ENCODE peak calls at places on chromosomes 6 and 20, in five cellular contexts. U is HepG2, T is colonic mucosa, C is HCT116, Z is cardiac muscle cell. H is an unnamed sample.

GRCh38 chr6:45896783-45897441 is 118.7 kb downstream of the CLIC5 start:
- DNase-seq in U (no peak), T (no peak), Z (peak; percentile 69), C (no peak), H (no peak)

GRCh38 chr6:52155791-52156576 is 30.2 kb upstream of the IL17A start:
- DNase-seq in C (no peak), U (no peak), T (no peak), Z (no peak), H (no peak)

GRCh38 chr6:79798841-79799240 is 148.5 kb downstream of the ELOVL4 start:
- DNase-seq in U (no peak), T (no peak), C (no peak), Z (no peak), H (no peak)

GRCh38 chr20:37539956-37540455 is 12.3 kb upstream of the BLCAP start:
- DNase-seq in C (no peak), Z (no peak), T (no peak), U (no peak), H (no peak)

GRCh38 chr20:34016736-34017135 is 23.0 kb downstream of the RALY start:
- DNase-seq in Z (no peak), T (no peak), C (no peak), U (no peak), H (no peak)

GRCh38 chr6:14874975-14875677 is 370.7 kb upstream of the JARID2 start:
- DNase-seq in Z (no peak), C (no peak), U (no peak), T (no peak), H (no peak)

GRCh38 chr6:5713519-5713918 is 293.2 kb downstream of the NRN1 start:
- DNase-seq in C (no peak), Z (no peak), U (peak; percentile 95), T (peak; percentile 11), H (no peak)

GRCh38 chr6:33314943-33315752 is 1.3 kb upstream of the TAPBP start:
- DNase-seq in U (no peak), C (no peak), T (peak; percentile 86), Z (peak; percentile 20), H (no peak)

GRCh38 chr6:47822856-47823554 is 41.2 kb downstream of the OPN5 start:
- DNase-seq in Z (no peak), T (no peak), C (no peak), U (no peak), H (no peak)

GRCh38 chr6:134707342-134707982 is 242.4 kb downstream of the ALDH8A1 start:
- DNase-seq in C (no peak), T (no peak), Z (peak; percentile 69), U (peak; percentile 80), H (no peak)

GRCh38 chr6:25962368-25963127 is at the start of gene TRIM38:
- DNase-seq in C (peak; percentile 54), T (peak; percentile 90), Z (peak; percentile 95), U (peak; percentile 74), H (peak; percentile 63)

GRCh38 chr6:113328886-113329381 is 528.2 kb upstream of the MARCKS start:
- DNase-seq in Z (peak; percentile 92), U (no peak), C (no peak), T (no peak), H (no peak)

GRCh38 chr6:167764215-167764614 is 62.5 kb upstream of the AFDN start:
- DNase-seq in T (no peak), C (no peak), Z (no peak), U (no peak), H (no peak)

GRCh38 chr20:51541189-51542032 is 1.1 kb downstream of the NFATC2 start:
- DNase-seq in T (peak; percentile 82), U (peak; percentile 87), C (no peak), Z (peak; percentile 80), H (peak; percentile 81)

GRCh38 chr20:40359127-40359892 is 329.7 kb downstream of the MAFB start:
- DNase-seq in T (no peak), U (no peak), C (no peak), Z (no peak), H (no peak)

GRCh38 chr6:121826156-121826810 is 390.8 kb downstream of the GJA1 start:
- DNase-seq in T (no peak), C (peak; percentile 72), Z (peak; percentile 82), U (no peak), H (no peak)

GRCh38 chr6:131548441-131548840 is 24.6 kb upstream of the ARG1 start:
- DNase-seq in T (no peak), C (no peak), Z (no peak), U (no peak), H (no peak)

GRCh38 chr6:131954775-131955107 is 3.6 kb upstream of the CCN2 start:
- DNase-seq in Z (peak; percentile 99), T (peak; percentile 83), C (no peak), U (peak; percentile 68), H (no peak)

GRCh38 chr20:8216375-8217200 is 84.5 kb downstream of the PLCB1 start:
- DNase-seq in U (no peak), Z (no peak), T (no peak), C (no peak), H (no peak)

GRCh38 chr6:134437376-134437775 is 119.5 kb upstream of the SGK1 start:
- DNase-seq in C (no peak), U (no peak), T (no peak), Z (peak; percentile 20), H (no peak)

GRCh38 chr6:129416337-129416990 is 293.5 kb downstream of the ARHGAP18 start:
- DNase-seq in Z (no peak), C (no peak), U (no peak), T (no peak), H (no peak)

GRCh38 chr6:146850238-146850896 is 251.6 kb downstream of the ADGB start:
- DNase-seq in T (no peak), Z (peak; percentile 80), C (no peak), U (no peak), H (no peak)

GRCh38 chr20:31857861-31858835 is 12.2 kb downstream of the DUSP15 start:
- DNase-seq in T (no peak), C (no peak), Z (no peak), U (no peak), H (no peak)

GRCh38 chr6:18424201-18424600 is 37.1 kb downstream of the RNF144B start:
- DNase-seq in C (no peak), T (no peak), Z (no peak), U (no peak), H (no peak)

GRCh38 chr20:7193681-7194080 is 426.2 kb downstream of the BMP2 start:
- DNase-seq in T (no peak), C (no peak), Z (no peak), U (no peak), H (no peak)

GRCh38 chr20:38477747-38478146 is 5.1 kb downstream of the RALGAPB start:
- DNase-seq in Z (no peak), T (no peak), C (no peak), U (no peak), H (no peak)

GRCh38 chr6:35247642-35248231 is 11.8 kb upstream of the ZNF76 start:
- DNase-seq in Z (no peak), U (no peak), C (no peak), T (no peak), H (no peak)

GRCh38 chr20:23490817-23491216 is at the start of gene CST8:
- DNase-seq in T (no peak), U (no peak), C (no peak), Z (no peak), H (no peak)

GRCh38 chr6:25537349-25538018 is 114.5 kb upstream of the SCGN start:
- DNase-seq in C (no peak), T (no peak), Z (peak; percentile 76), U (no peak), H (no peak)

GRCh38 chr20:48656661-48657211 is 171.1 kb downstream of the PREX1 start:
- DNase-seq in Z (no peak), C (peak; percentile 10), U (peak; percentile 66), T (no peak), H (no peak)

DNA sequence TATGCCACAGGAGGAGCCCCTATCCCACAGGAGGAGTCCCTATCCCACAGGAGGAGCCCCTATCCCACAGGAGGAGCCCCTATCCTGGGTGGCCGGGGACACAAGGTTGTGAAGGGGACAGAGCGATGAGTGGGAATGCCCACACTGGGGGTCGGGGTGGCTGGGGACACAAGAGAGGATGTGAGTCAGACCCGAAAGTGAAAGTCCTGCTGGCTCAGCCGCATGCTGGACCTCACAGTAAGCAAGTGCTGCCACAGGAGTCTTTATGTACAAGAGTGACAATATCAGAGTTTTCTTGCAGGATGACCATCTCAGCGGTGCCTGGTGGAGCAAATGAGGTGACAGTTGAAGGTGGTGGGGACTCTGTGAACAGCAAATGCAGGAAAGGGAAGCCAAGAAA is 93.7 kb downstream of the PSMB1 start:
- DNase-seq in C (no peak), T (no peak), U (no peak), Z (peak; percentile 58), H (no peak)
- H3K4me3 ChIP-seq in C (no peak overlapping the region), T (no peak overlapping the region), U (no peak overlapping the region), Z (no peak overlapping the region), H (peak overlapping the region; percentile 29)

GRCh38 chr6:39233333-39233732 is 4.1 kb upstream of the KCNK5 start:
- DNase-seq in C (no peak), Z (no peak), T (no peak), U (no peak), H (no peak)

GRCh38 chr6:39231844-39232243 is 2.6 kb upstream of the KCNK5 start:
- DNase-seq in C (no peak), T (no peak), Z (no peak), U (no peak), H (no peak)

GRCh38 chr6:39239527-39240154 is 10.4 kb upstream of the KCNK5 start:
- DNase-seq in C (no peak), T (no peak), U (no peak), Z (no peak), H (no peak)

GRCh38 chr6:39240155-39240757 is 11.0 kb upstream of the KCNK5 start:
- DNase-seq in C (no peak), U (no peak), T (no peak), Z (no peak), H (no peak)

GRCh38 chr6:39236742-39237141 is 7.5 kb upstream of the KCNK5 start:
- DNase-seq in C (no peak), Z (no peak), U (no peak), T (no peak), H (no peak)
- H3K9me3 ChIP-seq in C (no peaks in the 10 kb centered on the region), Z (no peaks in the 10 kb centered on the region), U (no peaks in the 10 kb centered on the region), T (no peaks in the 10 kb centered on the region), H (no peaks in the 10 kb centered on the region)

DNA sequence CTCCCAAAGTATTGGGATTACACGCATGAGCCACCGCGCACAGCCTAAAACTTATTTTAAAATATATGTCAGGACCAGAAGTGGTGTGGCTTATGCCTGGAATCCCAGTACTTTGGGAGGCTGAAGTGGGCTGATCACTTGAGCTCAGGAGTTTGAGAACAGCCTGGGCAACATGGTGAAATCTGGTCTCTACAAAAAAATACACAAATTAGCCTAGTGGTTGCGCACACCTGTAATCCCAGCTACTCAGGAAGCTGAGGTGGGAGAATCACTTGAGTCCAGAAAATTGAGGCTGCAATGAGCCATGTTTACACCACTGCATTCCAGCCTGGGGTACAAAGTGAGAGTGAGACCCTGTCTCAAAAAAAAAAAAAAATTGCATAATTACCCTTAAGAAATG is 13.7 kb downstream of the PXT1 start:
- DNase-seq in U (no peak), C (no peak), Z (no peak), T (no peak), H (no peak)
- TF ChIP-seq CTCF in U (peak; percentile 69), C (peak; percentile 45), Z (no peak), T (no peak), H (peak; percentile 17)

DNA sequence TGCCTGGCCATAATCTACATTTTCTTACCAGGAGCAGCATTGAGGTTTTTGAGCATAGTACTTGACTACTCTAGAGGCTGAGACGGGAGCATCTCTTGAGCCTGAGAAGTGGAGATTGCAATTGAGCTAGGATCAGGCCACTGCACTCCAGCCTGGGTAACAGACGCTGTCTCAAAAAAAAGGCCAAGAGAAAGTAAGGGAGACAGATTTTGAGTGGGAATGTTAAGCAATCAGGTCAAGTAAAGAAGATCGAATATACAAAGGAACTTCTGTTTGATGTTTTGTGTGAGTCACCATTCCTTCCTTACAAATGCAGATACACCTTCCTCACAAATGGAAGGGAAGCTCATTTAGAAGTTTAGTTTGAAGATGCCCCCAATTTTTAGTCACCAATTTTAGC is 4.4 kb downstream of the PNRC1 start:
- DNase-seq in U (no peak), C (no peak), Z (peak; percentile 46), T (no peak), H (no peak)
- H3K4me3 ChIP-seq in U (no peak overlapping the region), C (no peak overlapping the region), Z (no peak overlapping the region), T (no peak overlapping the region), H (no peak overlapping the region)